ENCODE peak calls at places on chromosomes 6 and 20, in seven cellular contexts. A is kidney, F is brain microvascular endothelial cell, N is MCF 10A, E is H9, K is HL-60, T is AG10803. R is an unnamed sample.

GRCh38 chr6:41976794-41977484 is 35.3 kb upstream of the CCND3 start:
- DNase-seq in A (no peak), F (peak; percentile 86), N (peak; percentile 65), E (no peak), K (no peak), T (peak; percentile 22), R (peak; percentile 72)

GRCh38 chr6:166619912-166620311 is 7.1 kb downstream of the RPS6KA2 start:
- DNase-seq in A (no peak), F (peak; percentile 92), N (peak; percentile 94), E (no peak), K (no peak), T (peak; percentile 99), R (peak; percentile 98)

GRCh38 chr6:98636941-98637340 is 197.4 kb upstream of the POU3F2 start:
- DNase-seq in A (no peak), F (no peak), N (no peak), E (no peak), K (no peak), T (no peak), R (no peak)

GRCh38 chr6:31332637-31333602 is 24.1 kb downstream of the HLA-B start:
- DNase-seq in A (no peak), F (no peak), N (no peak), E (no peak), K (no peak), T (no peak), R (no peak)

GRCh38 chr6:139282684-139283083 is 9.1 kb downstream of the TXLNB start:
- DNase-seq in A (no peak), F (no peak), N (no peak), E (no peak), K (no peak), T (no peak), R (no peak)

GRCh38 chr6:27565839-27566779 is 93.2 kb upstream of the ZNF184 start:
- DNase-seq in A (no peak), F (no peak), N (no peak), E (peak; percentile 65), K (no peak), T (no peak), R (no peak)

GRCh38 chr6:148530394-148530923 is 187.8 kb downstream of the SASH1 start:
- DNase-seq in A (no peak), F (peak; percentile 92), N (peak; percentile 38), E (peak; percentile 47), K (no peak), T (peak; percentile 96), R (peak; percentile 78)

GRCh38 chr20:5608448-5609161 is 141.6 kb upstream of the SHLD1 start:
- DNase-seq in A (no peak), F (no peak), N (peak; percentile 61), E (no peak), K (peak; percentile 9), T (peak; percentile 28), R (peak; percentile 59)

GRCh38 chr20:7926767-7927166 is 13.5 kb downstream of the HAO1 start:
- DNase-seq in A (no peak), F (peak; percentile 39), N (peak; percentile 50), E (no peak), K (no peak), T (peak; percentile 58), R (peak; percentile 77)

GRCh38 chr6:72984981-72985665 is 240.2 kb downstream of the KHDC1L start:
- DNase-seq in A (no peak), F (no peak), N (no peak), E (no peak), K (peak; percentile 65), T (peak; percentile 92), R (no peak)

DNA sequence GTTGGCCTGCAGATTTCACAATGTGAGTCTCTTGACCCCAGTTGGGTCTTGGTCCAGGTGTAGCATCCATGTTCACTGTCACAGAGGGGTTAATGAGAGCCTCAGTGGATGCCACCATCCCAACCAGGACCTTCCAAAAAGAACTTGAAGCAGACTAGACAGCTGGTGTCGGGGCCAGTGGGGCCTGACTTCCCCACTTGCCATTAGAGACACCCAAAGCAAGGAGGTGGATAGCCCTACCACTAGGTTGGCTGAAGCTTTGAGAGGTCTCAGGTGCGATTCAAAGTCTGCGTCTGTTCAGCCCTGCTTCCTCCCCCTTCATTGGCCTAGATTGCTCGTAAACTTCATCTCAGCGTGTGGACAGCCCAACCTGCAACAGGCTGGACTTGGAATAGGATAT is 196.4 kb upstream of the RREB1 start:
- DNase-seq in A (no peak), F (no peak), N (no peak), E (no peak), K (no peak), T (no peak), R (no peak)
- TF ChIP-seq CTCF in A (no peak), F (no peak), N (no peak), E (no peak), K (no peak), T (no peak), R (no peak)

DNA sequence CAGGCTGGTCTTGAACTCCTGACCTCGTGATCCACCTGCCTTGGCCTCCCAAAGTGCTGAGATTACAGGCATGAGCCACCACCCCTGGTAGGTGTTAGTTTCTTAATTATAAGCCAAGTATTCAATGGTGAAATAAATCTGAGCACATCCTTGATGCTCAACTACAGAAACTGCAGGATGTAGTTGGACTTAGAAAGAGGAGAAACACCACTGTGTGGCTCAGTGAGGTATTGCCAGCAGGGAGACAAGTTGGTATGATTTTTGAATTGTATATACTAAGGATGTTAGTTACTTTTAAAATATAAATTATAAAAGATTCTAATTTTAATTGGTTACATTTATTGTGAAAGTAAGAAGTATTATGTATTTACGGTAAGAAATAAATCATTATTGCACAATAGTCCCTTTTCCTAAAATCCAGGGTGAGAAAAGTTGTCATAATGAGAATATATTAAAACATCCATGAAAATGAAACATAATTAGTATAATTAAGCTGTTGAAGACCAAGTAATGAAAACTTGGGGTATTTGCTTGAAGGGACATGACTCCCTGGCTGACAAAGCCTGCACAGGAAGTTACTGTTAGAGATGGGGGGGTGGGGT is 17.6 kb downstream of the SLC18B1 start:
- DNase-seq in A (no peak), F (no peak), N (peak; percentile 21), E (no peak), K (no peak), T (peak; percentile 43), R (peak; percentile 62)
- TF ChIP-seq CTCF in A (no peak), F (peak; percentile 59), N (peak; percentile 32), E (peak; percentile 49), K (peak; percentile 3), T (peak; percentile 66), R (peak; percentile 53)

DNA sequence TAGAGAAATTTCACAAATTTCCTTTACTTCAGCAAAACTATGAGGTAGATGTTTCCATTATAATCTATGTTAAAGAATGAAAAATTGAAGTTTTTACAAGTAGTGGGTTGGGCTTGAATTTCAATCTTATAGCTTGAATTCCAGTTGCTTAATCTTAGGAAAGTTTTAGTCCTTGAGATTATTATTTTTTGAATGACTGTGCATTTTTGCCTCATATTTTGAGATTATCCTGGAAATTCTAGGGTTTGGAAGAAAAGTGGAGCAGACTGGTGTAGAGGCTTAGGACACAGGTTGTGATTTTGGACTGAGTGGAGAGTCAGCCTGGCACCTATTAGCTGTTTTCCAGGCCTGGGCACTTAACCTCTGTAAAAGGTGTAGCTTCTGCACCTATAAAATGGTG is 5.7 kb downstream of the MTCL3 start:
- DNase-seq in A (no peak), F (no peak), N (no peak), E (no peak), K (no peak), T (no peak), R (no peak)
- TF ChIP-seq CTCF in A (no peak), F (no peak), N (no peak), E (no peak), K (no peak), T (no peak), R (no peak)

GRCh38 chr6:109782401-109783046 is 91.4 kb downstream of the FIG4 start:
- DNase-seq in A (no peak), F (no peak), N (no peak), E (no peak), K (no peak), T (no peak), R (no peak)

GRCh38 chr6:109788687-109789086 is 97.6 kb downstream of the FIG4 start:
- DNase-seq in A (no peak), F (no peak), N (no peak), E (no peak), K (no peak), T (peak; percentile 52), R (no peak)

GRCh38 chr6:109787312-109787711 is 96.2 kb downstream of the FIG4 start:
- DNase-seq in A (no peak), F (no peak), N (no peak), E (no peak), K (no peak), T (no peak), R (no peak)

GRCh38 chr6:109781001-109781400 is 89.9 kb downstream of the FIG4 start:
- DNase-seq in A (no peak), F (no peak), N (no peak), E (no peak), K (no peak), T (no peak), R (no peak)

GRCh38 chr6:109783245-109783990 is 92.3 kb downstream of the FIG4 start:
- DNase-seq in A (no peak), F (no peak), N (peak; percentile 13), E (peak; percentile 46), K (no peak), T (no peak), R (peak; percentile 44)
- TF ChIP-seq CTCF in A (peak; percentile 21), F (peak; percentile 71), N (no peak), E (peak; percentile 88), K (no peak), T (peak; percentile 27), R (peak; percentile 47)

GRCh38 chr20:35604444-35604750 is 11.2 kb upstream of the SPAG4 start:
- DNase-seq in A (peak; percentile 51), F (no peak), N (peak; percentile 31), E (peak; percentile 83), K (no peak), T (no peak), R (no peak)
- TF ChIP-seq CTCF in A (peak; percentile 5), F (peak; percentile 64), N (no peak), E (peak; percentile 75), K (no peak), T (peak; percentile 17), R (peak; percentile 35)

DNA sequence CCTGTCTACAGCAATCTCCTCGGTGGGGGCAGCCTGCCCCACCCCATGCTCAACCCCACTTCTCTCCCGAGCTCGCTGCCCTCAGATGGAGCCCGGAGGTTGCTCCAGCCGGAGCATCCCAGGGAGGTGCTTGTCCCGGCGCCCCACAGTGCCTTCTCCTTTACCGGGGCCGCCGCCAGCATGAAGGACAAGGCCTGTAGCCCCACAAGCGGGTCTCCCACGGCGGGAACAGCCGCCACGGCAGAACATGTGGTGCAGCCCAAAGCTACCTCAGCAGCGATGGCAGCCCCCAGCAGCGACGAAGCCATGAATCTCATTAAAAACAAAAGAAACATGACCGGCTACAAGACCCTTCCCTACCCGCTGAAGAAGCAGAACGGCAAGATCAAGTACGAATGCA is 19.4 kb downstream of the PRDM1 start:
- DNase-seq in A (peak; percentile 65), F (no peak), N (no peak), E (no peak), K (no peak), T (no peak), R (no peak)
- TF ChIP-seq CTCF in A (no peak), F (no peak), N (no peak), E (no peak), K (no peak), T (no peak), R (no peak)

GRCh38 chr6:17224056-17224455 is 57.1 kb upstream of the RBM24 start:
- DNase-seq in A (no peak), F (no peak), N (no peak), E (no peak), K (no peak), T (peak; percentile 52), R (peak; percentile 10)
- TF ChIP-seq CTCF in A (no peak), F (no peak), N (no peak), E (no peak), K (no peak), T (no peak), R (no peak)

GRCh38 chr6:169370666-169371343 is 117.2 kb upstream of the THBS2 start:
- DNase-seq in A (no peak), F (no peak), N (peak; percentile 16), E (no peak), K (no peak), T (no peak), R (peak; percentile 10)
- TF ChIP-seq CTCF in A (no peak), F (no peak), N (no peak), E (no peak), K (no peak), T (peak; percentile 5), R (no peak)